ENCODE peak calls at places on chromosomes 2 and 18, in five cellular contexts. Z, V, A, J and U are unnamed samples.

GRCh38 chr18:2070636-2071035 is 500.7 kb downstream of the METTL4 start:
- DNase-seq in Z (no peak), V (no peak), A (no peak), J (no peak), U (no peak)

GRCh38 chr2:151306621-151307020 is 17.2 kb upstream of the NMI start:
- DNase-seq in Z (no peak), V (no peak), A (no peak), J (no peak), U (no peak)

GRCh38 chr18:74896390-74896991 is 298.8 kb downstream of the ZNF407 start:
- DNase-seq in Z (peak), V (peak), A (no peak), J (peak), U (no peak)

GRCh38 chr18:78868330-78869316 is 111.0 kb upstream of the SALL3 start:
- DNase-seq in Z (no peak), V (no peak), A (no peak), J (no peak), U (no peak)

GRCh38 chr2:11669454-11670291 is at the start of gene NTSR2:
- DNase-seq in Z (peak), V (no peak), A (peak), J (no peak), U (no peak)

GRCh38 chr2:164766217-164766616 is 75.4 kb downstream of the COBLL1 start:
- DNase-seq in Z (no peak), V (no peak), A (no peak), J (no peak), U (no peak)

GRCh38 chr2:11090158-11090557 is 65.1 kb upstream of the SLC66A3 start:
- DNase-seq in Z (no peak), V (no peak), A (no peak), J (no peak), U (no peak)

GRCh38 chr18:37426536-37427080 is 139.0 kb downstream of the CELF4 start:
- DNase-seq in Z (no peak), V (no peak), A (no peak), J (no peak), U (no peak)

GRCh38 chr18:23311346-23312103 is 141.6 kb upstream of the RIOK3 start:
- DNase-seq in Z (no peak), V (no peak), A (no peak), J (no peak), U (no peak)

GRCh38 chr2:218671077-218671653 is 637 bp downstream of the RNF25 start:
- DNase-seq in Z (no peak), V (no peak), A (no peak), J (no peak), U (no peak)

GRCh38 chr2:60519259-60519863 is 34.1 kb downstream of the BCL11A start:
- DNase-seq in Z (no peak), V (no peak), A (no peak), J (no peak), U (no peak)

GRCh38 chr2:227201806-227202205 is 37.4 kb downstream of the COL4A3 start:
- DNase-seq in Z (no peak), V (no peak), A (no peak), J (no peak), U (no peak)

GRCh38 chr2:67515538-67515937 is 118.4 kb downstream of the ETAA1 start:
- DNase-seq in Z (no peak), V (no peak), A (no peak), J (no peak), U (no peak)

GRCh38 chr2:165969227-165969626 is 15.7 kb upstream of the TTC21B start:
- DNase-seq in Z (no peak), V (no peak), A (no peak), J (no peak), U (no peak)

GRCh38 chr2:150309681-150310080 is 177.8 kb downstream of the RND3 start:
- DNase-seq in Z (no peak), V (no peak), A (no peak), J (no peak), U (no peak)

GRCh38 chr18:32427084-32427933 is 43.4 kb downstream of the GAREM1 start:
- DNase-seq in Z (peak), V (no peak), A (no peak), J (no peak), U (no peak)

GRCh38 chr2:218894168-218895157 is 13.8 kb downstream of the WNT10A start:
- DNase-seq in Z (no peak), V (no peak), A (no peak), J (no peak), U (no peak)

GRCh38 chr18:26386421-26386820 is 160.2 kb downstream of the TAF4B start:
- DNase-seq in Z (no peak), V (no peak), A (no peak), J (no peak), U (no peak)

GRCh38 chr2:192013211-192013610 is 166.3 kb upstream of the CAVIN2 start:
- DNase-seq in Z (no peak), V (no peak), A (no peak), J (no peak), U (no peak)

GRCh38 chr2:120253021-120253882 is 600 bp downstream of the RALB start:
- DNase-seq in Z (peak), V (peak), A (no peak), J (no peak), U (no peak)

GRCh38 chr2:43399098-43399497 is 172.7 kb upstream of the ZFP36L2 start:
- DNase-seq in Z (no peak), V (no peak), A (no peak), J (no peak), U (no peak)
- TF ChIP-seq POLR2AphosphoS5 in Z (no peak), V (no peak), A (no peak), J (no peak), U (no peak)

GRCh38 chr2:53509827-53510785 is 257.5 kb upstream of the CHAC2 start:
- DNase-seq in Z (no peak), V (no peak), A (no peak), J (no peak), U (no peak)
- TF ChIP-seq SP1 in Z (no peak), V (no peak), A (no peak), J (no peak), U (no peak)

GRCh38 chr2:142954488-142954887 is 77.0 kb downstream of the KYNU start:
- DNase-seq in Z (no peak), V (no peak), A (no peak), J (no peak), U (no peak)
- TF ChIP-seq POLR2AphosphoS5 in Z (no peak), V (no peak), A (no peak), J (no peak), U (no peak)

DNA sequence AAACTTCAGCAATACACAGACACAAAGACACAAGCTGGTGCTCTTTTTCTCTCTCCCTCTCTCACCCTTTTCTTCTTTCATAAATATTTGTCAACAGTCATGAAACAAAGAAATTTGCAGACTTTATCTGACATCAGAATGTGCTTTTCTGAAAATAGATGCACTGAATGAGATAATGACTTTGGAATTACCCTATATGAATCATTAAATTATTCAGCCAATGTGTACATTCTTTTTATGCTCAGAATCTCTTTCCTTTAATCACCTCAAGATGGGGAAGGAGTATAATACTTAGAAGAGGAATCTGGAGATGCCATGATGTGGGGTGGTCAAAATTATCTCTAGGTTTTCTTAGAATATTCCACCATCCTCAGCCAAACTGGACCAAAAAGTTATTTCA is 289.9 kb downstream of the LRRTM1 start:
- DNase-seq in Z (no peak), V (no peak), A (no peak), J (no peak), U (no peak)
- TF ChIP-seq SP1 in Z (no peak), V (no peak), A (no peak), J (no peak), U (no peak)

GRCh38 chr2:173572848-173573247 is 218.2 kb downstream of the CDCA7 start:
- DNase-seq in Z (no peak), V (no peak), A (no peak), J (no peak), U (no peak)

GRCh38 chr2:173574304-173574703 is 219.6 kb downstream of the CDCA7 start:
- DNase-seq in Z (no peak), V (no peak), A (no peak), J (no peak), U (no peak)

GRCh38 chr2:173571021-173571821 is 216.5 kb downstream of the CDCA7 start:
- DNase-seq in Z (peak), V (peak), A (no peak), J (peak), U (no peak)

GRCh38 chr2:173574713-173575112 is 220.0 kb downstream of the CDCA7 start:
- DNase-seq in Z (no peak), V (no peak), A (no peak), J (no peak), U (no peak)

GRCh38 chr2:173571887-173572680 is 217.4 kb downstream of the CDCA7 start:
- DNase-seq in Z (no peak), V (no peak), A (no peak), J (no peak), U (no peak)
- TF ChIP-seq POLR2AphosphoS5 in Z (no peak), V (no peak), A (no peak), J (no peak), U (no peak)

GRCh38 chr2:195330513-195330956 is 326.5 kb upstream of the SLC39A10 start:
- DNase-seq in Z (no peak), V (peak), A (no peak), J (no peak), U (no peak)

GRCh38 chr2:195337597-195337996 is 319.4 kb upstream of the SLC39A10 start:
- DNase-seq in Z (no peak), V (no peak), A (no peak), J (no peak), U (no peak)

GRCh38 chr2:195331124-195331523 is 325.9 kb upstream of the SLC39A10 start:
- DNase-seq in Z (no peak), V (peak), A (no peak), J (no peak), U (no peak)

GRCh38 chr2:195338856-195339255 is 318.2 kb upstream of the SLC39A10 start:
- DNase-seq in Z (no peak), V (no peak), A (no peak), J (no peak), U (no peak)

DNA sequence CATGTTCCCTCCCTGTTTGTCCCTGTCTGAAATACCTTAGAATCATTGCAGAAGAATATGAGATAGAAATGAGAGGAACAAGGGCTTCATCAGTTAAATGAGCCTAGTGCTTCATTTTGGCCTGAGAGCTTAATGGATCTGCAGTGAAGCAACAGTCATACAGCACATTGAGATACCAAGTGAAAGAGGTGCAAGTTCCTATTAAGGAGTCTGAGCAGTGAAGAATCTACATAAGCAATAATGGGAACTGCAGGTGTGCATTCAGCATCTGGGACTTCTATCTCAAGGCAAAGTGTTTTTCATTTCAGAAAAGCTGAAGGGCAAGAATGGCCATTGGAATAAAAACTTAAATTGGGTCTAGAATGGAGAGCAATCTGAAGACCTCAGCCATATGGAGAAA is 323.2 kb upstream of the SLC39A10 start:
- DNase-seq in Z (no peak), V (no peak), A (no peak), J (no peak), U (no peak)
- TF ChIP-seq SP1 in Z (no peak), V (no peak), A (no peak), J (no peak), U (no peak)

GRCh38 chr18:76474824-76475223 is 20.2 kb downstream of the ZNF516 start:
- DNase-seq in Z (no peak), V (no peak), A (no peak), J (no peak), U (no peak)
- TF ChIP-seq POLR2AphosphoS5 in Z (no peak), V (no peak), A (no peak), J (no peak), U (no peak)

GRCh38 chr2:124027182-124027581 is 2.1 kb downstream of the CNTNAP5 start:
- DNase-seq in Z (peak), V (peak), A (no peak), J (no peak), U (peak)
- TF ChIP-seq SP1 in Z (no peak), V (no peak), A (no peak), J (no peak), U (no peak)